ENCODE peak calls at places on chromosomes 7 and 10, in eight cellular contexts. I, P, O, R, A, G, F and Y are unnamed samples.

GRCh38 chr7:6637544-6638229 is 569 bp downstream of the ZNF316 start:
- DNase-seq in I (peak), P (no peak), O (peak), R (peak), A (peak), G (no peak), F (peak), Y (no peak)

GRCh38 chr7:25478925-25479324 is 250.6 kb upstream of the NPVF start:
- DNase-seq in I (no peak), P (peak), O (no peak), R (no peak), A (no peak), G (no peak), F (no peak), Y (no peak)

GRCh38 chr10:28291881-28292297 is 11.0 kb downstream of the MPP7 start:
- DNase-seq in I (peak), P (peak), O (peak), R (no peak), A (no peak), G (peak), F (no peak), Y (peak)

GRCh38 chr10:14186245-14186644 is 144.5 kb downstream of the FRMD4A start:
- DNase-seq in I (no peak), P (no peak), O (no peak), R (no peak), A (no peak), G (no peak), F (peak), Y (no peak)

GRCh38 chr10:124663766-124664360 is 80.3 kb downstream of the FAM53B start:
- DNase-seq in I (no peak), P (no peak), O (no peak), R (no peak), A (no peak), G (no peak), F (no peak), Y (no peak)

GRCh38 chr7:139758388-139758787 is 19.4 kb downstream of the HIPK2 start:
- DNase-seq in I (no peak), P (no peak), O (no peak), R (peak), A (no peak), G (no peak), F (no peak), Y (no peak)

GRCh38 chr10:122525788-122526187 is 34.8 kb upstream of the DMBT1 start:
- DNase-seq in I (peak), P (peak), O (no peak), R (no peak), A (no peak), G (no peak), F (peak), Y (no peak)

GRCh38 chr7:82441916-82442478 is 1.6 kb downstream of the CACNA2D1 start:
- DNase-seq in I (no peak), P (peak), O (no peak), R (no peak), A (no peak), G (no peak), F (no peak), Y (no peak)

GRCh38 chr7:39458346-39458745 is 107.9 kb upstream of the YAE1 start:
- DNase-seq in I (no peak), P (no peak), O (no peak), R (no peak), A (no peak), G (no peak), F (no peak), Y (no peak)

GRCh38 chr10:35749230-35749629 is 107.1 kb upstream of the FZD8 start:
- DNase-seq in I (no peak), P (no peak), O (no peak), R (no peak), A (no peak), G (no peak), F (no peak), Y (no peak)

GRCh38 chr7:1694551-1694950 is 24.5 kb downstream of the ELFN1 start:
- DNase-seq in I (no peak), P (no peak), O (no peak), R (no peak), A (no peak), G (no peak), F (no peak), Y (no peak)

GRCh38 chr7:127189885-127190284 is 62.9 kb downstream of the GRM8 start:
- DNase-seq in I (no peak), P (no peak), O (no peak), R (no peak), A (no peak), G (no peak), F (no peak), Y (no peak)

GRCh38 chr10:73840403-73841301 is 29.3 kb upstream of the NDST2 start:
- DNase-seq in I (no peak), P (no peak), O (no peak), R (no peak), A (no peak), G (no peak), F (no peak), Y (no peak)

GRCh38 chr10:80204193-80204714 is 1.1 kb downstream of the ANXA11 start:
- DNase-seq in I (peak), P (peak), O (peak), R (peak), A (peak), G (no peak), F (peak), Y (no peak)

GRCh38 chr7:68321076-68321639 is 1277.1 kb upstream of the AUTS2 start:
- DNase-seq in I (no peak), P (peak), O (peak), R (peak), A (peak), G (no peak), F (no peak), Y (no peak)

GRCh38 chr10:68132391-68132790 is 23.1 kb downstream of the MYPN start:
- DNase-seq in I (no peak), P (no peak), O (no peak), R (no peak), A (no peak), G (no peak), F (no peak), Y (no peak)

GRCh38 chr7:10845225-10845624 is 128.4 kb upstream of the PHF14 start:
- DNase-seq in I (no peak), P (peak), O (no peak), R (no peak), A (no peak), G (no peak), F (no peak), Y (no peak)

GRCh38 chr7:65974191-65974801 is 7.7 kb downstream of the GUSB start:
- DNase-seq in I (no peak), P (no peak), O (no peak), R (no peak), A (no peak), G (no peak), F (no peak), Y (no peak)

GRCh38 chr7:28882896-28883470 is 75.1 kb downstream of the TRIL start:
- DNase-seq in I (no peak), P (no peak), O (no peak), R (no peak), A (no peak), G (no peak), F (no peak), Y (no peak)

GRCh38 chr10:77865585-77866324 is 60.8 kb downstream of the DLG5 start:
- DNase-seq in I (no peak), P (peak), O (no peak), R (no peak), A (no peak), G (no peak), F (no peak), Y (no peak)

GRCh38 chr7:75033064-75033463 is 40.5 kb downstream of the RCC1L start:
- DNase-seq in I (no peak), P (no peak), O (no peak), R (no peak), A (no peak), G (no peak), F (peak), Y (no peak)

GRCh38 chr7:36062159-36062815 is 90.8 kb upstream of the EEPD1 start:
- DNase-seq in I (no peak), P (no peak), O (no peak), R (no peak), A (no peak), G (no peak), F (no peak), Y (no peak)

GRCh38 chr7:28980504-28981281 is 22.6 kb upstream of the TRIL start:
- DNase-seq in I (no peak), P (peak), O (no peak), R (no peak), A (no peak), G (no peak), F (no peak), Y (no peak)

GRCh38 chr7:120402368-120402767 is 129.4 kb downstream of the KCND2 start:
- DNase-seq in I (no peak), P (peak), O (no peak), R (no peak), A (no peak), G (no peak), F (no peak), Y (no peak)

GRCh38 chr7:16644987-16645592 is 464 bp downstream of the ANKMY2 start:
- DNase-seq in I (no peak), P (no peak), O (no peak), R (peak), A (no peak), G (no peak), F (no peak), Y (no peak)

GRCh38 chr10:7000063-7000462 is 410.8 kb downstream of the SFMBT2 start:
- DNase-seq in I (no peak), P (no peak), O (no peak), R (no peak), A (no peak), G (no peak), F (no peak), Y (no peak)

GRCh38 chr10:81950358-81950757 is 75.4 kb downstream of the NRG3 start:
- DNase-seq in I (no peak), P (no peak), O (no peak), R (no peak), A (no peak), G (no peak), F (no peak), Y (no peak)